ENCODE peak calls at places on chromosomes 4 and X, in five cellular contexts. F, O, A, M and V are unnamed samples.

GRCh38 chr4:152509595-152510209 is 26.2 kb downstream of the FBXW7 start:
- DNase-seq in M (no peak), O (no peak), F (no peak), A (no peak), V (no peak)

GRCh38 chr4:177047070-177047850 is 254.5 kb upstream of the VEGFC start:
- DNase-seq in A (peak), M (peak), F (peak), O (peak), V (no peak)

GRCh38 chrX:40867352-40867751 is 132.0 kb upstream of the MED14 start:
- DNase-seq in M (no peak), O (no peak), A (no peak), F (peak), V (no peak)

GRCh38 chr4:38091636-38092035 is 131.4 kb downstream of the PTTG2 start:
- DNase-seq in O (no peak), F (no peak), A (no peak), M (no peak), V (no peak)

GRCh38 chr4:121266982-121267381 is 102.9 kb upstream of the TNIP3 start:
- DNase-seq in M (no peak), O (no peak), F (no peak), A (no peak), V (no peak)

GRCh38 chr4:95981591-95981990 is 141.7 kb downstream of the PDHA2 start:
- DNase-seq in M (no peak), O (no peak), F (no peak), A (no peak), V (no peak)

GRCh38 chrX:43564953-43565352 is 91.1 kb upstream of the MAOA start:
- DNase-seq in F (no peak), A (no peak), M (no peak), O (no peak), V (no peak)

GRCh38 chr4:73593631-73594241 is 26.5 kb downstream of the RASSF6 start:
- DNase-seq in O (peak), A (peak), F (peak), M (no peak), V (no peak)

GRCh38 chr4:74095482-74095881 is 3.5 kb downstream of the CXCL2 start:
- DNase-seq in O (no peak), M (no peak), A (no peak), F (peak), V (no peak)

GRCh38 chr4:3040447-3041191 is 33.7 kb downstream of the HTT-AS start:
- DNase-seq in O (no peak), A (no peak), M (no peak), F (no peak), V (no peak)

GRCh38 chrX:24838624-24839023 is 144.9 kb downstream of the POLA1 start:
- DNase-seq in M (no peak), A (peak), F (peak), O (peak), V (no peak)

GRCh38 chr4:137677851-137678250 is 145.6 kb upstream of the PCDH18 start:
- DNase-seq in M (no peak), O (no peak), A (no peak), F (no peak), V (no peak)

GRCh38 chrX:68719904-68720614 is 72.6 kb downstream of the STARD8 start:
- DNase-seq in O (no peak), M (no peak), F (no peak), A (no peak), V (no peak)

GRCh38 chr4:139603576-139604387 is 47.8 kb upstream of the SETD7 start:
- DNase-seq in M (peak), F (peak), O (peak), A (peak), V (no peak)

GRCh38 chr4:37976513-37976912 is 16.3 kb downstream of the PTTG2 start:
- DNase-seq in M (no peak), F (peak), A (no peak), O (no peak), V (no peak)

GRCh38 chr4:12729384-12729783 is 754.8 kb downstream of the RAB28 start:
- DNase-seq in F (peak), A (peak), O (no peak), M (no peak), V (no peak)

GRCh38 chr4:142913461-142914030 is 67.4 kb upstream of the INPP4B start:
- DNase-seq in O (no peak), A (no peak), M (no peak), F (no peak), V (no peak)

GRCh38 chr4:1746265-1746691 is 25.0 kb downstream of the TACC3 start:
- DNase-seq in A (peak), O (peak), F (peak), M (peak), V (no peak)

GRCh38 chr4:175457956-175458355 is 354.1 kb downstream of the GPM6A start:
- DNase-seq in F (no peak), M (no peak), O (no peak), A (no peak), V (no peak)

GRCh38 chr4:104906274-104906673 is 240.4 kb upstream of the TET2 start:
- DNase-seq in A (no peak), M (no peak), O (no peak), F (no peak), V (no peak)

GRCh38 chr4:179328627-179329026 is 1886.4 kb upstream of the AGA start:
- DNase-seq in O (no peak), M (no peak), A (no peak), F (no peak), V (no peak)

GRCh38 chrX:114906978-114907510 is 110.4 kb downstream of the IL13RA2 start:
- DNase-seq in F (no peak), O (no peak), M (no peak), A (no peak), V (no peak)

GRCh38 chr4:148215202-148215601 is 227.0 kb downstream of the NR3C2 start:
- DNase-seq in A (no peak), O (no peak), M (no peak), F (peak), V (no peak)

GRCh38 chr4:107825072-107825789 is 499 bp downstream of the SGMS2 start:
- DNase-seq in O (peak), M (no peak), A (no peak), F (peak), V (peak)

GRCh38 chrX:153926594-153926862 is 464 bp upstream of the ARHGAP4 start:
- DNase-seq in F (no peak), O (no peak), M (no peak), A (no peak), V (no peak)

GRCh38 chrX:15438332-15438731 is 54.1 kb upstream of the VEGFD start:
- DNase-seq in A (no peak), M (no peak), F (no peak), O (no peak), V (no peak)

GRCh38 chrX:101080326-101080725 is 1.6 kb downstream of the TMEM35A start:
- DNase-seq in M (no peak), A (no peak), F (no peak), O (no peak), V (no peak)

GRCh38 chrX:23844502-23845138 is 61.6 kb downstream of the SAT1 start:
- DNase-seq in O (peak), A (no peak), M (no peak), F (peak), V (no peak)

DNA sequence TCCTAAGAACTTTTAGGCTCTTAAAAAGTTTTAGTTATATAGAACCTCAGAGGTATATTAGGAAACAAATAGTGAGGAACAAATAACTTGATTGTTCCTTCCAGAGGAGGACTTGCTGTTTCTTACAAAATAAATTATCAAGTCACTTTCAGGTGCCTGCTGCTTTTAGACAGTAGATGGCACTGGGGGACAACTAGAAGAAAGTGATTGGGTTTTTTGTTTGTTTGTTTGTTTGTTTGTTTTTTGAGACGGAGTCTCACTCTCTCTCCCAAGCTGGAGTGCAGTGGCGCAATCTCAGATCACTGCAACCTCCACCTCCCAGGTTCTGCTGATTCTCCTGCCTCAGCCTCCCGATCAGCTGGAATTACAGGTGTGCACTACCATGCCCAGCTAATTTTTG is 35.4 kb upstream of the CDKL5 start:
- DNase-seq in M (no peak), A (peak), F (no peak), O (no peak), V (no peak)
- TF ChIP-seq CTCF in M (no peak), A (peak), F (no peak), O (no peak), V (no peak)

DNA sequence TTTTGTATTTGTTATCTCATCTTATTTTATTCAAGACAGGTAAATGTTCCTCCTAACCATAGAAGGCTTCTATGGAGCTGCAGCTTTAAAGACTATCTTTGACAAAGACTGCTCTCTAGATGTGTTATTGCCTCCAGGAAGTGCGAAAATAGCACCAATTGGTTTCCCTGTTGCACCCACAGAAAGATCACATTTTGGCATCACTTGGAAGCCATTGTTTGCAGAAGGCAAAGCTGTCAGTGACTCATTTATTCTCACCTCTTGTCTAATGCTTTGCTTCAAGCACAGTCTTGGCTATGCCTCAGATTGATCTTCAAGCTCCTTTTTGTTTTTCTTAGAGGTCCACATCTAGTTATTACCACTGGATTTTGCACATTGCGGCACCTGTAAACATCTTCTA is 150.3 kb downstream of the PCDH7 start:
- DNase-seq in O (no peak), F (no peak), M (no peak), A (no peak), V (no peak)
- TF ChIP-seq CTCF in O (no peak), F (no peak), M (no peak), A (no peak), V (no peak)

GRCh38 chrX:136714626-136715599 is 65.8 kb downstream of the ARHGEF6 start:
- DNase-seq in F (no peak), O (no peak), A (peak), M (no peak), V (no peak)

GRCh38 chrX:136712631-136713030 is 64.7 kb downstream of the CD40LG start:
- DNase-seq in O (no peak), M (no peak), A (no peak), F (no peak), V (no peak)

GRCh38 chrX:136708348-136708747 is 60.4 kb downstream of the CD40LG start:
- DNase-seq in A (peak), O (no peak), F (peak), M (no peak), V (no peak)

GRCh38 chrX:136710324-136710951 is 62.5 kb downstream of the CD40LG start:
- DNase-seq in A (no peak), M (no peak), O (no peak), F (peak), V (no peak)

DNA sequence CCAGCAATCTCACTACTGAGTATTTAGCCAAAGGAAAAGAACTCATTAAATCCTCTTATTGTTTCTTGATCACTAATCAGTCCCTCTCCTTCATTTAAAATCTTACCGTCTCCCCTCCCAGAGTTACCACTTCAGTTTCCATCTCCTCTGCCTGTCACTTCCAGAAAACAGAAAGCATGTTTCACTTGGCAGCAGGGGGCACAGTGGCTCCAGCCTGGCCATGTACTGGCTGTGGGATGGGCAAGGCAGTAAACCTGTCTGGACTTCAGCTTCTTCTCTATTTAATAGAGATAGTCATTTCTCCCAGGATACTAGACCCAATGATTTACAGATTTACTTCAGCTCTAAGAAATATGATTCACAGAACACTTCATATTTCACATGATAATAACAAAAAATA is 63.2 kb downstream of the CD40LG start:
- DNase-seq in F (peak), A (peak), M (peak), O (peak), V (no peak)
- TF ChIP-seq CTCF in F (peak), A (peak), M (no peak), O (no peak), V (peak)

DNA sequence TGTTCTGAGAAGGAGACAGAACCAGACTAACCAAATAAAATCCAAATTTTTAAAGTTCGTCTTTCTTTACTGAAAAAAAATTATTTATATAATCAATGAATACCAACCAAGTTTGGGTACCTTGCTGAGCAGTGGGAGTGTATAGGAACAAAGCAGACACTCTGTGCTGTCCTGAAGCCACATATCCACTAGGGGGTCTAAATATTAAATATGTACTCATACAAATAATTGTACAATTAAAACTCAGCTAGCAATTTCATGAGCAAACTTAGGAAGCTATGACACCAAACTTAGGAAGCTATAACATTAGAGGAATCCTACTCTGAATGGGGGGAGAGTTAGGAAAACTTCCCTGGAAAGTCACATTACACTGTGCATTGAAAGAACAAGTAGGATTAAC is 582.0 kb upstream of the EPHA5 start:
- DNase-seq in A (no peak), O (no peak), F (no peak), M (no peak), V (no peak)
- TF ChIP-seq CTCF in A (peak), O (no peak), F (no peak), M (no peak), V (no peak)